ENCODE peak calls at places on chromosomes 7 and 10, in four cellular contexts. E is Panc1, Q is endothelial cell of umbilical vein, I is GM23338. Y is an unnamed sample.

GRCh38 chr7:69949195-69949594 is 350.9 kb downstream of the AUTS2 start:
- DNase-seq in E (no peak), Q (no peak), I (no peak), Y (no peak)

GRCh38 chr10:55509168-55509567 is 708.1 kb upstream of the PCDH15 start:
- DNase-seq in I (no peak), E (no peak), Q (no peak), Y (no peak)

GRCh38 chr10:119025336-119025735 is 4.2 kb upstream of the NANOS1 start:
- DNase-seq in E (no peak), I (no peak), Q (peak; percentile 55), Y (no peak)

GRCh38 chr10:100872034-100872791 is 40.5 kb upstream of the SLF2 start:
- DNase-seq in Q (peak; percentile 28), I (peak; percentile 86), E (peak; percentile 33), Y (peak; percentile 11)

GRCh38 chr7:128197989-128198580 is 43.0 kb upstream of the LEP start:
- DNase-seq in Q (no peak), E (no peak), I (no peak), Y (no peak)

GRCh38 chr7:155191901-155192478 is 105.7 kb upstream of the INSIG1 start:
- DNase-seq in Q (no peak), I (no peak), E (no peak), Y (no peak)

GRCh38 chr10:101834341-101834740 is 9.3 kb downstream of the KCNIP2 start:
- DNase-seq in E (no peak), Q (no peak), I (no peak), Y (peak; percentile 89)

GRCh38 chr10:132057191-132057681 is 8.5 kb upstream of the JAKMIP3 start:
- DNase-seq in Q (no peak), E (no peak), I (no peak), Y (no peak)

GRCh38 chr10:20858292-20859124 is 38.6 kb downstream of the NEBL start:
- DNase-seq in I (peak; percentile 56), E (peak; percentile 7), Q (peak; percentile 49), Y (no peak)

GRCh38 chr7:100582650-100583049 is 3.3 kb downstream of the LRCH4 start:
- DNase-seq in Q (no peak), E (no peak), I (no peak), Y (no peak)

GRCh38 chr7:40843338-40844026 is 708.7 kb downstream of the SUGCT start:
- DNase-seq in Q (no peak), E (no peak), I (no peak), Y (no peak)

GRCh38 chr10:89645742-89646172 is 715 bp upstream of the PANK1 start:
- DNase-seq in Q (no peak), E (peak; percentile 5), I (peak; percentile 30), Y (no peak)

GRCh38 chr7:31873816-31874597 is 187.0 kb downstream of the PPP1R17 start:
- DNase-seq in E (no peak), I (no peak), Q (no peak), Y (no peak)

GRCh38 chr10:127577376-127577775 is 28.3 kb downstream of the NPS start:
- DNase-seq in Q (no peak), I (no peak), E (no peak), Y (no peak)

GRCh38 chr7:157603716-157604115 is 266.9 kb downstream of the DNAJB6 start:
- DNase-seq in I (no peak), Q (no peak), E (no peak), Y (no peak)

GRCh38 chr10:104327745-104328635 is 10.3 kb downstream of the ITPRIP start:
- DNase-seq in E (no peak), Q (peak; percentile 87), I (peak; percentile 44), Y (peak; percentile 72)

GRCh38 chr10:127815147-127815546 is 77.6 kb downstream of the CLRN3 start:
- DNase-seq in E (no peak), Q (no peak), I (peak; percentile 25), Y (no peak)

GRCh38 chr10:113891476-113891875 is 37.0 kb downstream of the NHLRC2 start:
- DNase-seq in I (peak; percentile 3), E (no peak), Q (no peak), Y (no peak)

GRCh38 chr7:137990251-137990901 is 11.5 kb downstream of the CREB3L2 start:
- DNase-seq in Q (peak; percentile 99), E (no peak), I (no peak), Y (no peak)

GRCh38 chr10:102720337-102720736 is 5.9 kb downstream of the SFXN2 start:
- DNase-seq in E (no peak), I (no peak), Q (no peak), Y (no peak)

GRCh38 chr10:1406172-1406975 is 331.0 kb downstream of the ADARB2 start:
- DNase-seq in Q (no peak), I (no peak), E (no peak), Y (no peak)

GRCh38 chr7:117163101-117163500 is 159.8 kb downstream of the WNT2 start:
- DNase-seq in I (no peak), Q (no peak), E (no peak), Y (no peak)

GRCh38 chr7:47102442-47102841 is 479.5 kb downstream of the TNS3 start:
- DNase-seq in I (no peak), E (no peak), Q (no peak), Y (peak; percentile 28)

GRCh38 chr10:102643346-102644065 is 773 bp upstream of the TRIM8 start:
- DNase-seq in E (no peak), Q (peak; percentile 79), I (peak; percentile 76), Y (peak; percentile 87)

GRCh38 chr7:157011333-157012112 is 1.1 kb upstream of the MNX1 start:
- DNase-seq in Q (no peak), I (peak; percentile 86), E (no peak), Y (no peak)

GRCh38 chr10:93437946-93438795 is 44.0 kb downstream of the MYOF start:
- DNase-seq in I (peak; percentile 73), Q (peak; percentile 65), E (no peak), Y (no peak)

GRCh38 chr10:14581553-14581952 is 193.1 kb downstream of the FAM107B start:
- DNase-seq in E (no peak), Q (no peak), I (no peak), Y (no peak)
- TF ChIP-seq POLR2AphosphoS5 in E (no peak), Q (peak; percentile 22), I (no peak), Y (no peak)

DNA sequence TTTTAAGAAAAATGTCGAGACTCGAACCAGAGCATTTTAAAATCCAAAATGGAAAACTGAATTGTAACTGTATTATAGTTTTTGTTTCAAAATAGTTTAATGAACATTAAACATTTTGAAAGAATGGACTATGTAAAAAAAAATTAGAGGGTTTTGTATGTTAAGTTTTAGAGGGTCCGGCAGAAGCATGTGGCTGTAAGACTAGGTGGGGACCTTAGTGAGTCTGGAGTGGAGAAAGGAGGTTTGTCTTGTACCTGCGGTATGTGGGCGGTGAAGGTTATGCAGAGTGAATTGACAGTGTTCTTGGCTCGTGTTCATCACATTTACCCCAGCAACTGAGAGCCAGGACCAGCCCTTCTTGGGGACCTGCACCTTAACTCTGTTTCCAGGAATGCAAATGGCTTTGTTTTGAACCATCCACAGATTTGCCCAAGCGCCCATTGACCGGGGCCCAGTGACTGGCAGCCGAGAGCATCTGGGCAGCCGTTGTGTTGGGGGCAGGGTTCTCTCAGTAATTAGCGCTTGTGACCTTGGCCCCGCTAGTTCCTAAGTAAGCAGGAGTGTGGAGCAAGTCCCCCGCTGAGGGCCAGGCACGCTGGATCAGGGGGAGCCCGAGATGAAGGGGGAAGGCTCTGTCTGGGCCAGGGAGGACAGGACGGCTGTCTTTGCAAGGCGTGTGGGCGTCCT is 1.4 kb upstream of the KLF6 start:
- DNase-seq in Q (peak; percentile 70), E (peak; percentile 88), I (peak; percentile 84), Y (no peak)
- TF ChIP-seq POLR2AphosphoS5 in Q (no peak), E (peak; percentile 89), I (no peak), Y (no peak)

GRCh38 chr7:99393363-99394187 is 14.8 kb downstream of the PDAP1 start:
- DNase-seq in E (no peak), Q (no peak), I (peak; percentile 94), Y (no peak)
- TF ChIP-seq POLR2AphosphoS5 in E (peak; percentile 55), Q (no peak), I (peak; percentile 41), Y (peak; percentile 28)

GRCh38 chr10:24257588-24257987 is 48.6 kb downstream of the KIAA1217 start:
- DNase-seq in I (no peak), E (no peak), Q (no peak), Y (no peak)

GRCh38 chr10:24259365-24260125 is 50.6 kb downstream of the KIAA1217 start:
- DNase-seq in E (no peak), Q (no peak), I (no peak), Y (no peak)

GRCh38 chr10:24261627-24262026 is 52.7 kb downstream of the KIAA1217 start:
- DNase-seq in I (no peak), E (no peak), Q (no peak), Y (no peak)

DNA sequence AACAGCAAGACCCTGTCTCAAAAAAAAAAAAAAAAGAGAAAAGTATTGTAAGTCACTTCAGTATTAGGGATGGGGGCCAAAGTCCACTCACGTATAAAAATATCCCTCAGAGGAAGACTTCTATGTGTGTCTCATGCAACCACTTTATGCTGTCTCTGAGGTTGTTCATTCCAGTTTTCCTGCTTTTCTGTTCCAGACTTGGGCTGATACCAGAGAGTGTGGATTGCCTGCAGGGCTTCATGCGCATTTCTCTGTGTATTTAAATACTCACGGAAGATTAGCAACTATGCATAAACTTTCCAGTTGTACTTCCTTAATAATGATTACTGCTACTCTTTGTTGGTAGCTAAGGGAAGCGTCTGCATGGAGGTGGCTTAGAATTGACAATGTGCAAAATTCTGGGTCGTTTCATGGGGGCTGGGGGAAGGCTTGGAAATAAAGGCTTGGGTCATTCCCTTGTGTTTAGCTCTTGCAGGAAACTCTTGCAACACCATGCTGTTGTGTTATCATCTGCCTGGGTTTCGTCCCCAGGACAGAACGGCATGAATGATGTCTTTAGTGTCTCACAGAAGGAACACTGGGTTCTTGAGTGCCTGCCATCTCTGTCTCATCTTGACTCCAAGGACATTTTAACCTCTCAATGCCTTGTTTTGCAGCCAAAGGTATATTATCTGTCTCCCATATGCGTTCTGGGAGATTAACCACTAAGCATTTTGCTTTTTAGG is 54.2 kb downstream of the KIAA1217 start:
- DNase-seq in I (no peak), E (no peak), Q (no peak), Y (no peak)
- TF ChIP-seq POLR2AphosphoS5 in I (no peak), E (no peak), Q (no peak), Y (no peak)

GRCh38 chr10:36185096-36185495 is 543.0 kb upstream of the FZD8 start:
- DNase-seq in E (no peak), I (no peak), Q (no peak), Y (no peak)

GRCh38 chr10:36191009-36191408 is 548.9 kb upstream of the FZD8 start:
- DNase-seq in E (no peak), Q (no peak), I (peak; percentile 8), Y (no peak)

GRCh38 chr10:36188461-36188860 is 546.4 kb upstream of the FZD8 start:
- DNase-seq in Q (no peak), E (no peak), I (no peak), Y (no peak)

GRCh38 chr10:36188054-36188453 is 546.0 kb upstream of the FZD8 start:
- DNase-seq in E (no peak), I (peak; percentile 76), Q (no peak), Y (no peak)

DNA sequence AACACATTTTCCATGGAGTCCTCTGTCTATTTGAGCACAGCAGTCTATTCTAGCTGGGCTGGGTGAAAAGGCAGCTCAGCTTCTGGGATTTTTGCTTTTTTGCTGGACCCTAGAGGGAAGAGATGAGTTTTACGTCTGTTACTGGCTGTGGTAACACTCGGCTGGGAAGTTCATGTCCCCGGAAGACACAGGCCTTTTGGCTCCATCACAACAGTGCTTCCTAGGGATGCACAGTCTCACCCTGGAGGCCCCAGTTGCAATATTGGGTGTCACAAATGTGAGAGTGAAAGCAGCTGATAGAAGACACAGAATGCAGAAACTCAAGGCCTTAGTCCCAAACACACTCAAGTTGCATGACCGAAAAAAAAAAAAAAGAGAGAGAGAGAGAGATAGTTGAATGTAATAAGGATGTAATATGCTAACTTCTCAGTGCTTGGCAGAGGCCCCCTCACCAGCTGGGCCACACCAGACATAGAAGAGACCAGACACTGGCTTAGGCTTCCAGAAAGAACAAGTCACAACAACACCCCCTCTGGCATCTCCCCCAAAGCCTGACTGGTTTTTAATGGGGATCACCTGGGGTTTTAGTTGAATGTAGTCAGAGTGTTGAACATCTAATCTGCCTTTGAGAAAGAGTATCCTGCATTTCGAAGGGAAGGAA is 545.4 kb upstream of the FZD8 start:
- DNase-seq in E (no peak), Q (no peak), I (peak; percentile 3), Y (no peak)
- TF ChIP-seq POLR2AphosphoS5 in E (no peak), Q (no peak), I (no peak), Y (no peak)